ENCODE peak calls at places on chromosome 20, in seven cellular contexts. One of them, this sample, is unnamed.

GRCh38 chr20:25539742-25540201 is 45.6 kb downstream of the NINL start:
- DNase-seq in colonic mucosa: no peak
- DNase-seq in mammary epithelial cell: no peak
- DNase-seq in iPS DF 6.9: no peak
- DNase-seq in esophagus squamous epithelium: no peak
- DNase-seq in stomach: no peak
- DNase-seq in body of pancreas: no peak
- DNase-seq in this sample: no peak

GRCh38 chr20:48563191-48563884 is 264.5 kb downstream of the PREX1 start:
- DNase-seq in colonic mucosa: no peak
- DNase-seq in mammary epithelial cell: no peak
- DNase-seq in iPS DF 6.9: no peak
- DNase-seq in esophagus squamous epithelium: no peak
- DNase-seq in stomach: no peak
- DNase-seq in body of pancreas: no peak
- DNase-seq in this sample: no peak

GRCh38 chr20:59688999-59689398 is 84.7 kb downstream of the PHACTR3 start:
- DNase-seq in colonic mucosa: no peak
- DNase-seq in mammary epithelial cell: no peak
- DNase-seq in iPS DF 6.9: no peak
- DNase-seq in esophagus squamous epithelium: no peak
- DNase-seq in stomach: no peak
- DNase-seq in body of pancreas: no peak
- DNase-seq in this sample: no peak

GRCh38 chr20:60789399-60789798 is 462.7 kb upstream of the CDH4 start:
- DNase-seq in colonic mucosa: no peak
- DNase-seq in mammary epithelial cell: no peak
- DNase-seq in iPS DF 6.9: no peak
- DNase-seq in esophagus squamous epithelium: no peak
- DNase-seq in stomach: no peak
- DNase-seq in body of pancreas: no peak
- DNase-seq in this sample: no peak

GRCh38 chr20:3080939-3081388 is 3.6 kb downstream of the AVP start:
- DNase-seq in colonic mucosa: no peak
- DNase-seq in mammary epithelial cell: no peak
- DNase-seq in iPS DF 6.9: no peak
- DNase-seq in esophagus squamous epithelium: no peak
- DNase-seq in stomach: no peak
- DNase-seq in body of pancreas: peak; percentile 36
- DNase-seq in this sample: no peak

GRCh38 chr20:61888101-61888865 is 177.4 kb downstream of the TAF4 start:
- DNase-seq in colonic mucosa: no peak
- DNase-seq in mammary epithelial cell: no peak
- DNase-seq in iPS DF 6.9: no peak
- DNase-seq in esophagus squamous epithelium: no peak
- DNase-seq in stomach: no peak
- DNase-seq in body of pancreas: no peak
- DNase-seq in this sample: no peak

GRCh38 chr20:57195023-57195758 is 71.2 kb downstream of the BMP7 start:
- DNase-seq in colonic mucosa: no peak
- DNase-seq in mammary epithelial cell: peak; percentile 91
- DNase-seq in iPS DF 6.9: no peak
- DNase-seq in esophagus squamous epithelium: no peak
- DNase-seq in stomach: no peak
- DNase-seq in body of pancreas: no peak
- DNase-seq in this sample: no peak

GRCh38 chr20:15739056-15739455 is 834.2 kb downstream of the KIF16B start:
- DNase-seq in colonic mucosa: no peak
- DNase-seq in mammary epithelial cell: no peak
- DNase-seq in iPS DF 6.9: no peak
- DNase-seq in esophagus squamous epithelium: no peak
- DNase-seq in stomach: no peak
- DNase-seq in body of pancreas: no peak
- DNase-seq in this sample: no peak

GRCh38 chr20:1816384-1817381 is 78.5 kb upstream of the SIRPA start:
- DNase-seq in colonic mucosa: no peak
- DNase-seq in mammary epithelial cell: peak; percentile 92
- DNase-seq in iPS DF 6.9: no peak
- DNase-seq in esophagus squamous epithelium: no peak
- DNase-seq in stomach: no peak
- DNase-seq in body of pancreas: no peak
- DNase-seq in this sample: no peak

GRCh38 chr20:63027425-63028389 is 20.9 kb upstream of the BHLHE23 start:
- DNase-seq in colonic mucosa: no peak
- DNase-seq in mammary epithelial cell: no peak
- DNase-seq in iPS DF 6.9: no peak
- DNase-seq in esophagus squamous epithelium: no peak
- DNase-seq in stomach: no peak
- DNase-seq in body of pancreas: no peak
- DNase-seq in this sample: no peak

GRCh38 chr20:54090230-54091119 is 20.1 kb upstream of the BCAS1 start:
- DNase-seq in colonic mucosa: no peak
- DNase-seq in mammary epithelial cell: no peak
- DNase-seq in iPS DF 6.9: no peak
- DNase-seq in esophagus squamous epithelium: no peak
- DNase-seq in stomach: no peak
- DNase-seq in body of pancreas: no peak
- DNase-seq in this sample: no peak

GRCh38 chr20:34331838-34332237 is 28.7 kb upstream of the AHCY start:
- DNase-seq in colonic mucosa: no peak
- DNase-seq in mammary epithelial cell: no peak
- DNase-seq in iPS DF 6.9: no peak
- DNase-seq in esophagus squamous epithelium: no peak
- DNase-seq in stomach: no peak
- DNase-seq in body of pancreas: no peak
- DNase-seq in this sample: no peak

GRCh38 chr20:17445561-17445960 is 85.6 kb downstream of the BFSP1 start:
- DNase-seq in colonic mucosa: no peak
- DNase-seq in mammary epithelial cell: no peak
- DNase-seq in iPS DF 6.9: no peak
- DNase-seq in esophagus squamous epithelium: no peak
- DNase-seq in stomach: no peak
- DNase-seq in body of pancreas: no peak
- DNase-seq in this sample: no peak

GRCh38 chr20:4813839-4814695 is 92.4 kb downstream of the PRND start:
- DNase-seq in colonic mucosa: no peak
- DNase-seq in mammary epithelial cell: no peak
- DNase-seq in iPS DF 6.9: no peak
- DNase-seq in esophagus squamous epithelium: peak; percentile 31
- DNase-seq in stomach: no peak
- DNase-seq in body of pancreas: peak; percentile 53
- DNase-seq in this sample: no peak

GRCh38 chr20:51237278-51237677 is 214.4 kb upstream of the KCNG1 start:
- DNase-seq in colonic mucosa: no peak
- DNase-seq in mammary epithelial cell: no peak
- DNase-seq in iPS DF 6.9: no peak
- DNase-seq in esophagus squamous epithelium: no peak
- DNase-seq in stomach: no peak
- DNase-seq in body of pancreas: no peak
- DNase-seq in this sample: no peak

GRCh38 chr20:51106011-51106410 is 83.1 kb upstream of the KCNG1 start:
- DNase-seq in colonic mucosa: no peak
- DNase-seq in mammary epithelial cell: no peak
- DNase-seq in iPS DF 6.9: no peak
- DNase-seq in esophagus squamous epithelium: no peak
- DNase-seq in stomach: no peak
- DNase-seq in body of pancreas: no peak
- DNase-seq in this sample: no peak

GRCh38 chr20:49167811-49168507 is 20.2 kb downstream of the STAU1 start:
- DNase-seq in colonic mucosa: no peak
- DNase-seq in mammary epithelial cell: no peak
- DNase-seq in iPS DF 6.9: no peak
- DNase-seq in esophagus squamous epithelium: no peak
- DNase-seq in stomach: no peak
- DNase-seq in body of pancreas: no peak
- DNase-seq in this sample: no peak

GRCh38 chr20:22462975-22463914 is 121.1 kb downstream of the FOXA2 start:
- DNase-seq in colonic mucosa: no peak
- DNase-seq in mammary epithelial cell: peak; percentile 29
- DNase-seq in iPS DF 6.9: no peak
- DNase-seq in esophagus squamous epithelium: no peak
- DNase-seq in stomach: no peak
- DNase-seq in body of pancreas: no peak
- DNase-seq in this sample: no peak

GRCh38 chr20:22464312-22465003 is 119.9 kb downstream of the FOXA2 start:
- DNase-seq in colonic mucosa: no peak
- DNase-seq in mammary epithelial cell: no peak
- DNase-seq in iPS DF 6.9: no peak
- DNase-seq in esophagus squamous epithelium: no peak
- DNase-seq in stomach: no peak
- DNase-seq in body of pancreas: no peak
- DNase-seq in this sample: no peak

GRCh38 chr20:22470620-22471026 is 113.7 kb downstream of the FOXA2 start:
- DNase-seq in colonic mucosa: no peak
- DNase-seq in mammary epithelial cell: no peak
- DNase-seq in iPS DF 6.9: no peak
- DNase-seq in esophagus squamous epithelium: no peak
- DNase-seq in stomach: no peak
- DNase-seq in body of pancreas: no peak
- DNase-seq in this sample: no peak

GRCh38 chr20:22466447-22467171 is 117.8 kb downstream of the FOXA2 start:
- DNase-seq in colonic mucosa: no peak
- DNase-seq in mammary epithelial cell: no peak
- DNase-seq in iPS DF 6.9: no peak
- DNase-seq in esophagus squamous epithelium: no peak
- DNase-seq in stomach: no peak
- DNase-seq in body of pancreas: no peak
- DNase-seq in this sample: no peak

DNA sequence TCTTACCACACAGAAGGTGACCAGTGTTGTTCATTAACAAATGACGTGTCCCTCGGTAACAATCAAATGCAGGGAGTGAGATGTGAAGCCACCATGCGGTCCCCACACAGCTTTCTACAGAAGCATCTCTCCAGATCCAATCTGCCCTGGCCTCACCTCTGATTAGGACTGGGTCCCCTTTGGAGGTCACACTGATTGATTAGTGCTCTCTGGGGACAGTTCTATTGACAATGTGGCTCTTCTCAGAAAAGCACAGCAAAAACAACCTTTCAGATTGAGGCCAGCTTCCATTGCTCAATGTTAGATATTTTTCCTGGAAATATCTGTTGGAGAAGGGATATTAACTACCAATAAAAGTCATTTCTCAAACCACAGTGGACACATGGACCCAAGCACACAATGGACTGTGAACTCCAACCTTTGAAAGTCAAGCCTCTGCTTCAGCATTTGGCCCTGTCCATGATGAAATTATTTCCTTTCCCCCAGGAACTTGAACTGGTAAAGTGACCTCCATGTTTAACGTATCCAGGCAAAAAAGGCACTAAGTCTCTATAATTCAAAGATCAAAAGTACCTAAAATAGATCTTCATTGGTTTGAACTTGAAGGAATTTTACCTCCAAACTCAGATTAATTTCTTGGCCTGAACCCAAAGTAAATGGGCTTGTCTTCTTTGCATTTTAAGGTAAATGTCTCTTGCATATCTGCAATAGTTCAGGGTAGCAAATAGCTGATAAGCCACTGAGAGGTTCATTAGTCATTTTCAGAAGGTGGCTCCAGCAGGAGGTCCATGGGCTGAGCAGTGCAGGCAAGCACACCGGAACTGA is 118.5 kb downstream of the FOXA2 start:
- DNase-seq in colonic mucosa: no peak
- DNase-seq in mammary epithelial cell: no peak
- DNase-seq in iPS DF 6.9: no peak
- DNase-seq in esophagus squamous epithelium: no peak
- DNase-seq in stomach: peak; percentile 50
- DNase-seq in body of pancreas: peak; percentile 35
- DNase-seq in this sample: no peak
- H3K27ac ChIP-seq in colonic mucosa: no peak overlapping the region
- H3K27ac ChIP-seq in mammary epithelial cell: no peak overlapping the region
- H3K27ac ChIP-seq in iPS DF 6.9: no peak overlapping the region
- H3K27ac ChIP-seq in esophagus squamous epithelium: no peak overlapping the region
- H3K27ac ChIP-seq in stomach: peak overlapping the region; percentile 47
- H3K27ac ChIP-seq in body of pancreas: peak overlapping the region; percentile 53
- H3K27ac ChIP-seq in this sample: no peak overlapping the region

GRCh38 chr20:31945319-31945718 is 6.5 kb downstream of the PDRG1 start:
- DNase-seq in colonic mucosa: no peak
- DNase-seq in mammary epithelial cell: no peak
- DNase-seq in iPS DF 6.9: no peak
- DNase-seq in esophagus squamous epithelium: no peak
- DNase-seq in stomach: no peak
- DNase-seq in body of pancreas: no peak
- DNase-seq in this sample: no peak
- H3K27ac ChIP-seq in colonic mucosa: no peak overlapping the region
- H3K27ac ChIP-seq in mammary epithelial cell: no peak overlapping the region
- H3K27ac ChIP-seq in iPS DF 6.9: no peak overlapping the region
- H3K27ac ChIP-seq in esophagus squamous epithelium: no peak overlapping the region
- H3K27ac ChIP-seq in stomach: no peak overlapping the region
- H3K27ac ChIP-seq in body of pancreas: no peak overlapping the region
- H3K27ac ChIP-seq in this sample: no peak overlapping the region

GRCh38 chr20:47027456-47027855 is 132.8 kb downstream of the EYA2 start:
- DNase-seq in colonic mucosa: no peak
- DNase-seq in mammary epithelial cell: no peak
- DNase-seq in iPS DF 6.9: no peak
- DNase-seq in esophagus squamous epithelium: no peak
- DNase-seq in stomach: no peak
- DNase-seq in body of pancreas: no peak
- DNase-seq in this sample: no peak

GRCh38 chr20:47029845-47030244 is 135.2 kb downstream of the EYA2 start:
- DNase-seq in colonic mucosa: no peak
- DNase-seq in mammary epithelial cell: no peak
- DNase-seq in iPS DF 6.9: no peak
- DNase-seq in esophagus squamous epithelium: no peak
- DNase-seq in stomach: no peak
- DNase-seq in body of pancreas: no peak
- DNase-seq in this sample: no peak

GRCh38 chr20:47028487-47028886 is 133.8 kb downstream of the EYA2 start:
- DNase-seq in colonic mucosa: no peak
- DNase-seq in mammary epithelial cell: no peak
- DNase-seq in iPS DF 6.9: no peak
- DNase-seq in esophagus squamous epithelium: no peak
- DNase-seq in stomach: no peak
- DNase-seq in body of pancreas: no peak
- DNase-seq in this sample: no peak

GRCh38 chr20:47024461-47024937 is 129.9 kb downstream of the EYA2 start:
- DNase-seq in colonic mucosa: no peak
- DNase-seq in mammary epithelial cell: no peak
- DNase-seq in iPS DF 6.9: no peak
- DNase-seq in esophagus squamous epithelium: no peak
- DNase-seq in stomach: no peak
- DNase-seq in body of pancreas: no peak
- DNase-seq in this sample: no peak

DNA sequence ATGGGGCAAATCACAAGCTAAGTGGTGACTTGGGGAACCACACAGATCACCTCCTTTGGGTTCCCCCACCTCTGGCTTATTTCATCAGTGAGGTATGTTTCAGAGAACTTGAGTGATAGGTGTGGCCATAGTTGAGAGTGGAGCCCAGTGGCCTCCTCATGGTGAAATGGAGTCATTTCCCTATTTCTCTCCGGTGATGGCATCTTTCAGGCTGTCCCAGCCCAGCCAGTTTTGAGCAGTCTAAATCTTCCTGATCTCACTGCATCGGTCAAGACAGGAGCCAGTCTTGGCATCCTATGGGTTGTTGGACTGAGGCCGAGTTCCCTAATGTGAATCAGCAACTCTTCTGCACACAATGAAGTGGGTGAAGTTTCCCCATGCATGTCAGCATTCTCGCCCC is 132.4 kb downstream of the EYA2 start:
- DNase-seq in colonic mucosa: no peak
- DNase-seq in mammary epithelial cell: no peak
- DNase-seq in iPS DF 6.9: no peak
- DNase-seq in esophagus squamous epithelium: no peak
- DNase-seq in stomach: no peak
- DNase-seq in body of pancreas: no peak
- DNase-seq in this sample: no peak
- H3K27ac ChIP-seq in colonic mucosa: no peak overlapping the region
- H3K27ac ChIP-seq in mammary epithelial cell: no peak overlapping the region
- H3K27ac ChIP-seq in iPS DF 6.9: no peak overlapping the region
- H3K27ac ChIP-seq in esophagus squamous epithelium: peak overlapping the region; percentile 37
- H3K27ac ChIP-seq in stomach: no peak overlapping the region
- H3K27ac ChIP-seq in body of pancreas: no peak overlapping the region
- H3K27ac ChIP-seq in this sample: no peak overlapping the region

GRCh38 chr20:37179671-37180524 is 550 bp upstream of the MROH8 start:
- DNase-seq in colonic mucosa: no peak
- DNase-seq in mammary epithelial cell: peak; percentile 79
- DNase-seq in iPS DF 6.9: no peak
- DNase-seq in esophagus squamous epithelium: no peak
- DNase-seq in stomach: no peak
- DNase-seq in body of pancreas: no peak
- DNase-seq in this sample: no peak
- H3K27ac ChIP-seq in colonic mucosa: peak overlapping the region; percentile 100
- H3K27ac ChIP-seq in mammary epithelial cell: peak overlapping the region; percentile 90
- H3K27ac ChIP-seq in iPS DF 6.9: no peak overlapping the region
- H3K27ac ChIP-seq in esophagus squamous epithelium: peak overlapping the region; percentile 94
- H3K27ac ChIP-seq in stomach: peak overlapping the region; percentile 98
- H3K27ac ChIP-seq in body of pancreas: peak overlapping the region; percentile 99
- H3K27ac ChIP-seq in this sample: peak overlapping the region; percentile 96